ENCODE peak calls at places on chromosomes 12 and 14, in nine cellular contexts. One of them, this sample, is unnamed. For H3K27me3, the result is how much of the 10 kb centered on the place peaks cover.

GRCh38 chr12:30696103-30696408 is 387 bp upstream of the IPO8 start:
- DNase-seq in psoas muscle: no peak
- DNase-seq in sigmoid colon: no peak
- DNase-seq in heart left ventricle: no peak
- DNase-seq in tibial artery: no peak
- DNase-seq in foreskin keratinocyte: no peak
- DNase-seq in heart right ventricle: no peak
- DNase-seq in fibroblast of lung: no peak
- DNase-seq in body of pancreas: no peak
- DNase-seq in this sample: no peak

GRCh38 chr12:10163084-10163483 is 8.8 kb downstream of the OLR1 start:
- DNase-seq in tibial artery: no peak
- DNase-seq in body of pancreas: no peak
- DNase-seq in sigmoid colon: no peak
- DNase-seq in psoas muscle: no peak
- DNase-seq in fibroblast of lung: no peak
- DNase-seq in foreskin keratinocyte: no peak
- DNase-seq in heart left ventricle: no peak
- DNase-seq in heart right ventricle: no peak
- DNase-seq in this sample: no peak

GRCh38 chr14:64955297-64955696 is 12.8 kb upstream of the GPX2 start:
- DNase-seq in heart right ventricle: no peak
- DNase-seq in fibroblast of lung: no peak
- DNase-seq in body of pancreas: peak
- DNase-seq in tibial artery: no peak
- DNase-seq in psoas muscle: no peak
- DNase-seq in sigmoid colon: peak
- DNase-seq in foreskin keratinocyte: no peak
- DNase-seq in heart left ventricle: no peak
- DNase-seq in this sample: no peak

GRCh38 chr12:23426328-23426727 is 523.1 kb downstream of the SOX5 start:
- DNase-seq in fibroblast of lung: no peak
- DNase-seq in foreskin keratinocyte: no peak
- DNase-seq in heart right ventricle: no peak
- DNase-seq in sigmoid colon: no peak
- DNase-seq in tibial artery: no peak
- DNase-seq in heart left ventricle: no peak
- DNase-seq in body of pancreas: no peak
- DNase-seq in psoas muscle: no peak
- DNase-seq in this sample: no peak

GRCh38 chr14:77663289-77663688 is 44.5 kb downstream of the ALKBH1 start:
- DNase-seq in fibroblast of lung: peak
- DNase-seq in foreskin keratinocyte: peak
- DNase-seq in heart left ventricle: no peak
- DNase-seq in tibial artery: no peak
- DNase-seq in body of pancreas: no peak
- DNase-seq in psoas muscle: no peak
- DNase-seq in heart right ventricle: peak
- DNase-seq in sigmoid colon: no peak
- DNase-seq in this sample: no peak

GRCh38 chr14:104206281-104206904 is 68.0 kb downstream of the KIF26A start:
- DNase-seq in body of pancreas: no peak
- DNase-seq in heart left ventricle: no peak
- DNase-seq in sigmoid colon: no peak
- DNase-seq in heart right ventricle: no peak
- DNase-seq in foreskin keratinocyte: no peak
- DNase-seq in fibroblast of lung: no peak
- DNase-seq in tibial artery: no peak
- DNase-seq in psoas muscle: no peak
- DNase-seq in this sample: no peak

GRCh38 chr12:52380271-52380694 is 5.2 kb downstream of the KRT84 start:
- DNase-seq in body of pancreas: peak
- DNase-seq in sigmoid colon: no peak
- DNase-seq in psoas muscle: no peak
- DNase-seq in heart left ventricle: no peak
- DNase-seq in foreskin keratinocyte: peak
- DNase-seq in tibial artery: no peak
- DNase-seq in heart right ventricle: no peak
- DNase-seq in fibroblast of lung: no peak
- DNase-seq in this sample: no peak

GRCh38 chr12:123034865-123035264 is 54.4 kb downstream of the ARL6IP4 start:
- DNase-seq in heart right ventricle: no peak
- DNase-seq in heart left ventricle: no peak
- DNase-seq in body of pancreas: no peak
- DNase-seq in fibroblast of lung: peak
- DNase-seq in foreskin keratinocyte: peak
- DNase-seq in psoas muscle: no peak
- DNase-seq in tibial artery: no peak
- DNase-seq in sigmoid colon: no peak
- DNase-seq in this sample: peak

GRCh38 chr12:132603240-132604107 is 6.9 kb downstream of the LRCOL1 start:
- DNase-seq in body of pancreas: no peak
- DNase-seq in tibial artery: no peak
- DNase-seq in fibroblast of lung: no peak
- DNase-seq in heart right ventricle: no peak
- DNase-seq in foreskin keratinocyte: no peak
- DNase-seq in psoas muscle: no peak
- DNase-seq in heart left ventricle: peak
- DNase-seq in sigmoid colon: no peak
- DNase-seq in this sample: peak
- H3K27me3 ChIP-seq in body of pancreas: under half
- H3K27me3 ChIP-seq in tibial artery: half or more
- H3K27me3 ChIP-seq in fibroblast of lung: under half
- H3K27me3 ChIP-seq in heart right ventricle: under half
- H3K27me3 ChIP-seq in foreskin keratinocyte: half or more
- H3K27me3 ChIP-seq in psoas muscle: under half
- H3K27me3 ChIP-seq in heart left ventricle: under half
- H3K27me3 ChIP-seq in sigmoid colon: half or more
- H3K27me3 ChIP-seq in this sample: under half

GRCh38 chr14:38209572-38210159 is 2.0 kb downstream of the SSTR1 start:
- DNase-seq in heart left ventricle: no peak
- DNase-seq in body of pancreas: peak
- DNase-seq in foreskin keratinocyte: no peak
- DNase-seq in fibroblast of lung: peak
- DNase-seq in sigmoid colon: peak
- DNase-seq in psoas muscle: peak
- DNase-seq in tibial artery: no peak
- DNase-seq in heart right ventricle: no peak
- DNase-seq in this sample: no peak

GRCh38 chr14:38210587-38211257 is 3.0 kb downstream of the SSTR1 start:
- DNase-seq in fibroblast of lung: peak
- DNase-seq in body of pancreas: peak
- DNase-seq in heart right ventricle: peak
- DNase-seq in sigmoid colon: no peak
- DNase-seq in foreskin keratinocyte: no peak
- DNase-seq in tibial artery: no peak
- DNase-seq in heart left ventricle: no peak
- DNase-seq in psoas muscle: peak
- DNase-seq in this sample: peak

GRCh38 chr14:38210168-38210567 is 2.5 kb downstream of the SSTR1 start:
- DNase-seq in heart left ventricle: no peak
- DNase-seq in heart right ventricle: no peak
- DNase-seq in psoas muscle: peak
- DNase-seq in foreskin keratinocyte: no peak
- DNase-seq in sigmoid colon: no peak
- DNase-seq in tibial artery: peak
- DNase-seq in fibroblast of lung: peak
- DNase-seq in body of pancreas: peak
- DNase-seq in this sample: no peak

GRCh38 chr14:38212996-38213395 is 5.3 kb downstream of the SSTR1 start:
- DNase-seq in fibroblast of lung: peak
- DNase-seq in sigmoid colon: no peak
- DNase-seq in tibial artery: no peak
- DNase-seq in foreskin keratinocyte: no peak
- DNase-seq in heart right ventricle: no peak
- DNase-seq in psoas muscle: no peak
- DNase-seq in body of pancreas: no peak
- DNase-seq in heart left ventricle: no peak
- DNase-seq in this sample: no peak

DNA sequence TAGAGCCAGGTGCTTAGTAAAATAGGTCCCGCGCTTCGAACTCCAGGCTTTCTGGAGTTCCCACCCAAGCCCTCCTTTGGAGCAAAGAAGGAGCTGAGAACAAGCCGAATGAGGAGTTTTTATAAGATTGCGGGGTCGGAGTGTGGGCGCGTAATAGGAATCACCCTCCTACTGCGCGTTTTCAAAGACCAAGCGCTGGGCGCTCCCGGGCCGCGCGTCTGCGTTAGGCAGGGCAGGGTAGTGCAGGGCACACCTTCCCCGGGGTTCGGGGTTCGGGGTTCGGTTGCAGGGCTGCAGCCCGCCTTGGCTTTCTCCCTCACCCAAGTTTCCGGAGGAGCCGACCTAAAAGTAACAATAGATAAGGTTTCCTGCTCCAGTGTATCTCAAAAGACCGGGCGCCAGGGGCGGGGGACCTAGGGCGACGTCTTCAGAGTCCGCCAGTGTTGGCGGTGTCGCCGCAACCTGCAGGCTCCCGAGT is 3.6 kb downstream of the SSTR1 start:
- DNase-seq in heart left ventricle: no peak
- DNase-seq in fibroblast of lung: no peak
- DNase-seq in sigmoid colon: no peak
- DNase-seq in psoas muscle: no peak
- DNase-seq in body of pancreas: no peak
- DNase-seq in heart right ventricle: peak
- DNase-seq in foreskin keratinocyte: no peak
- DNase-seq in tibial artery: no peak
- DNase-seq in this sample: no peak
- H3K27me3 ChIP-seq in heart left ventricle: under half
- H3K27me3 ChIP-seq in fibroblast of lung: under half
- H3K27me3 ChIP-seq in sigmoid colon: half or more
- H3K27me3 ChIP-seq in psoas muscle: under half
- H3K27me3 ChIP-seq in body of pancreas: under half
- H3K27me3 ChIP-seq in heart right ventricle: under half
- H3K27me3 ChIP-seq in foreskin keratinocyte: half or more
- H3K27me3 ChIP-seq in tibial artery: under half
- H3K27me3 ChIP-seq in this sample: under half

GRCh38 chr12:50640321-50640939 is 123.5 kb upstream of the ATF1 start:
- DNase-seq in heart right ventricle: no peak
- DNase-seq in body of pancreas: no peak
- DNase-seq in foreskin keratinocyte: no peak
- DNase-seq in tibial artery: no peak
- DNase-seq in heart left ventricle: no peak
- DNase-seq in sigmoid colon: no peak
- DNase-seq in fibroblast of lung: no peak
- DNase-seq in psoas muscle: no peak
- DNase-seq in this sample: no peak
- H3K27me3 ChIP-seq in heart right ventricle: under half
- H3K27me3 ChIP-seq in body of pancreas: under half
- H3K27me3 ChIP-seq in foreskin keratinocyte: under half
- H3K27me3 ChIP-seq in tibial artery: under half
- H3K27me3 ChIP-seq in heart left ventricle: under half
- H3K27me3 ChIP-seq in sigmoid colon: under half
- H3K27me3 ChIP-seq in fibroblast of lung: under half
- H3K27me3 ChIP-seq in psoas muscle: under half
- H3K27me3 ChIP-seq in this sample: under half

DNA sequence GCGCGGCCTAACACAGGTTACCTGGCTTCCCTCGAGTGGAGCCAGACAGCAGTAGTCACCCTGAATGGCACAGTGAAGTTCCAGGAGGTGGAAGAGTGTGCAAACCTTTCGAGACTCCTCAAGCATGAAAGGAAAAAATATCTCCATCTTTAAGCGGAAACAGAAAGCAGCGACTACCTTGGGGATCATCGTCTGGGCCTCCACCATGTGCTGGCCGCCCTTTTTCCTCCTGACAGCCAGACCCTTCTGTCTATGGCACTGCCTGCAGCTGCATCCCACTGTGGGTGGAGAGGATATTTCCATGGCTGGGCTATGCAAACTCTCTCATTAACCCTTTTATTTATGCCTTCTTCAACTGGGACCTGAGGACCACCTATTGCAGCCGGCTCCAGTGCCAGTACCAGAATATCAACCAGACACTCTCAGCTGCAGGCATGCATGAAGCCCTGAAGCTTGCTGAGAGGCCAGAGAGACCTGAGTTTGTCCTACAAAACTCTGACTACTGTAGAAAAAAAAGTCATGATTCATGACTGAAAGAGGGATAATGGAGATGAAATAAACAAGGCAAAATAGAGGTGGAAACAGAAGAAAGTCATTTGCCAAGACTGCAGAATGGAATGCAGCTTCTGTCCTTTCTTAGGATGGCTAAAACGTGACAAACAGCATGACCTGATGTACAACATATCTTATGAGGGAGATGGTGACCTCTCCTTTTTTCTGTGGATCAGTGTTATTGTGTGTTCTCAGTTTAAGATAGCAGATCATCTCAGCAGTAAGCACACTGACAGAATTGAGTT is 2.4 kb upstream of the HEBP1 start:
- DNase-seq in fibroblast of lung: no peak
- DNase-seq in sigmoid colon: no peak
- DNase-seq in heart right ventricle: no peak
- DNase-seq in foreskin keratinocyte: no peak
- DNase-seq in psoas muscle: no peak
- DNase-seq in heart left ventricle: no peak
- DNase-seq in tibial artery: no peak
- DNase-seq in body of pancreas: no peak
- DNase-seq in this sample: no peak
- H3K27me3 ChIP-seq in fibroblast of lung: under half
- H3K27me3 ChIP-seq in sigmoid colon: under half
- H3K27me3 ChIP-seq in heart right ventricle: under half
- H3K27me3 ChIP-seq in foreskin keratinocyte: under half
- H3K27me3 ChIP-seq in psoas muscle: under half
- H3K27me3 ChIP-seq in heart left ventricle: under half
- H3K27me3 ChIP-seq in tibial artery: under half
- H3K27me3 ChIP-seq in body of pancreas: under half
- H3K27me3 ChIP-seq in this sample: under half

GRCh38 chr12:109305547-109305946 is 3.5 kb downstream of the FOXN4 start:
- DNase-seq in body of pancreas: no peak
- DNase-seq in fibroblast of lung: no peak
- DNase-seq in sigmoid colon: no peak
- DNase-seq in psoas muscle: no peak
- DNase-seq in heart left ventricle: no peak
- DNase-seq in tibial artery: no peak
- DNase-seq in foreskin keratinocyte: no peak
- DNase-seq in heart right ventricle: no peak
- DNase-seq in this sample: no peak

GRCh38 chr12:109310247-109311125 is 1.4 kb upstream of the FOXN4 start:
- DNase-seq in fibroblast of lung: no peak
- DNase-seq in body of pancreas: no peak
- DNase-seq in sigmoid colon: no peak
- DNase-seq in tibial artery: no peak
- DNase-seq in foreskin keratinocyte: no peak
- DNase-seq in psoas muscle: no peak
- DNase-seq in heart left ventricle: no peak
- DNase-seq in heart right ventricle: no peak
- DNase-seq in this sample: no peak

GRCh38 chr12:109307051-109307450 is 2.0 kb downstream of the FOXN4 start:
- DNase-seq in heart right ventricle: no peak
- DNase-seq in body of pancreas: no peak
- DNase-seq in sigmoid colon: no peak
- DNase-seq in heart left ventricle: no peak
- DNase-seq in tibial artery: no peak
- DNase-seq in fibroblast of lung: no peak
- DNase-seq in foreskin keratinocyte: no peak
- DNase-seq in psoas muscle: no peak
- DNase-seq in this sample: no peak

GRCh38 chr12:109308534-109309440 is at the start of gene FOXN4:
- DNase-seq in psoas muscle: no peak
- DNase-seq in fibroblast of lung: no peak
- DNase-seq in tibial artery: no peak
- DNase-seq in sigmoid colon: no peak
- DNase-seq in heart right ventricle: no peak
- DNase-seq in heart left ventricle: no peak
- DNase-seq in foreskin keratinocyte: no peak
- DNase-seq in body of pancreas: no peak
- DNase-seq in this sample: no peak

GRCh38 chr12:109309441-109310246 is 560 bp upstream of the FOXN4 start:
- DNase-seq in body of pancreas: no peak
- DNase-seq in foreskin keratinocyte: no peak
- DNase-seq in heart left ventricle: no peak
- DNase-seq in heart right ventricle: no peak
- DNase-seq in psoas muscle: no peak
- DNase-seq in sigmoid colon: no peak
- DNase-seq in tibial artery: no peak
- DNase-seq in fibroblast of lung: no peak
- DNase-seq in this sample: no peak
- H3K27me3 ChIP-seq in body of pancreas: under half
- H3K27me3 ChIP-seq in foreskin keratinocyte: half or more
- H3K27me3 ChIP-seq in heart left ventricle: under half
- H3K27me3 ChIP-seq in heart right ventricle: half or more
- H3K27me3 ChIP-seq in psoas muscle: under half
- H3K27me3 ChIP-seq in sigmoid colon: under half
- H3K27me3 ChIP-seq in tibial artery: half or more
- H3K27me3 ChIP-seq in fibroblast of lung: half or more
- H3K27me3 ChIP-seq in this sample: under half